ENCODE peak calls at places on chromosome 6, in eight cellular contexts. One of them, this sample, is unnamed.

GRCh38 chr6:110250058-110250457 is 69.8 kb downstream of the CDC40 start:
- DNase-seq in midbrain: no peak
- DNase-seq in effector CD4-positive, alpha-beta T cell: no peak
- DNase-seq in prostate gland: no peak
- DNase-seq in lower lobe of right lung: no peak
- DNase-seq in C1 segment of cervical spinal cord: no peak
- DNase-seq in right cardiac atrium: no peak
- DNase-seq in left kidney: peak; percentile 61
- DNase-seq in this sample: no peak

GRCh38 chr6:138691595-138692057 is 81.9 kb upstream of the CCDC28A start:
- DNase-seq in midbrain: no peak
- DNase-seq in effector CD4-positive, alpha-beta T cell: no peak
- DNase-seq in prostate gland: peak; percentile 32
- DNase-seq in lower lobe of right lung: no peak
- DNase-seq in C1 segment of cervical spinal cord: no peak
- DNase-seq in right cardiac atrium: no peak
- DNase-seq in left kidney: no peak
- DNase-seq in this sample: no peak

GRCh38 chr6:106339334-106340029 is 13.9 kb upstream of the ATG5 start:
- DNase-seq in midbrain: peak; percentile 72
- DNase-seq in effector CD4-positive, alpha-beta T cell: peak; percentile 26
- DNase-seq in prostate gland: peak; percentile 57
- DNase-seq in lower lobe of right lung: no peak
- DNase-seq in C1 segment of cervical spinal cord: no peak
- DNase-seq in right cardiac atrium: no peak
- DNase-seq in left kidney: peak; percentile 81
- DNase-seq in this sample: peak; percentile 87

GRCh38 chr6:14734052-14734415 is 511.8 kb upstream of the JARID2 start:
- DNase-seq in midbrain: no peak
- DNase-seq in effector CD4-positive, alpha-beta T cell: no peak
- DNase-seq in prostate gland: no peak
- DNase-seq in lower lobe of right lung: no peak
- DNase-seq in C1 segment of cervical spinal cord: no peak
- DNase-seq in right cardiac atrium: no peak
- DNase-seq in left kidney: no peak
- DNase-seq in this sample: peak; percentile 91

GRCh38 chr6:10564975-10565374 is 43.8 kb downstream of the GCNT2 start:
- DNase-seq in midbrain: no peak
- DNase-seq in effector CD4-positive, alpha-beta T cell: no peak
- DNase-seq in prostate gland: no peak
- DNase-seq in lower lobe of right lung: no peak
- DNase-seq in C1 segment of cervical spinal cord: no peak
- DNase-seq in right cardiac atrium: no peak
- DNase-seq in left kidney: no peak
- DNase-seq in this sample: no peak

GRCh38 chr6:128570439-128571063 is 50.2 kb upstream of the PTPRK start:
- DNase-seq in midbrain: no peak
- DNase-seq in effector CD4-positive, alpha-beta T cell: no peak
- DNase-seq in prostate gland: peak; percentile 47
- DNase-seq in lower lobe of right lung: no peak
- DNase-seq in C1 segment of cervical spinal cord: no peak
- DNase-seq in right cardiac atrium: no peak
- DNase-seq in left kidney: peak; percentile 28
- DNase-seq in this sample: peak; percentile 57

GRCh38 chr6:119501798-119502483 is 152.4 kb upstream of the MAN1A1 start:
- DNase-seq in midbrain: no peak
- DNase-seq in effector CD4-positive, alpha-beta T cell: no peak
- DNase-seq in prostate gland: no peak
- DNase-seq in lower lobe of right lung: no peak
- DNase-seq in C1 segment of cervical spinal cord: no peak
- DNase-seq in right cardiac atrium: no peak
- DNase-seq in left kidney: no peak
- DNase-seq in this sample: peak; percentile 69

GRCh38 chr6:162147805-162148204 is 579.8 kb downstream of the PRKN start:
- DNase-seq in midbrain: no peak
- DNase-seq in effector CD4-positive, alpha-beta T cell: no peak
- DNase-seq in prostate gland: no peak
- DNase-seq in lower lobe of right lung: no peak
- DNase-seq in C1 segment of cervical spinal cord: no peak
- DNase-seq in right cardiac atrium: no peak
- DNase-seq in left kidney: no peak
- DNase-seq in this sample: no peak

GRCh38 chr6:64815718-64816117 is 891.3 kb downstream of the EYS start:
- DNase-seq in midbrain: no peak
- DNase-seq in effector CD4-positive, alpha-beta T cell: no peak
- DNase-seq in prostate gland: no peak
- DNase-seq in lower lobe of right lung: no peak
- DNase-seq in C1 segment of cervical spinal cord: no peak
- DNase-seq in right cardiac atrium: no peak
- DNase-seq in left kidney: no peak
- DNase-seq in this sample: peak; percentile 72

GRCh38 chr6:166826264-166826663 is 130.1 kb downstream of the RNASET2 start:
- DNase-seq in midbrain: no peak
- DNase-seq in effector CD4-positive, alpha-beta T cell: no peak
- DNase-seq in prostate gland: no peak
- DNase-seq in lower lobe of right lung: no peak
- DNase-seq in C1 segment of cervical spinal cord: no peak
- DNase-seq in right cardiac atrium: no peak
- DNase-seq in left kidney: no peak
- DNase-seq in this sample: no peak

GRCh38 chr6:5403619-5404018 is 142.3 kb downstream of the FARS2 start:
- DNase-seq in midbrain: no peak
- DNase-seq in effector CD4-positive, alpha-beta T cell: no peak
- DNase-seq in prostate gland: no peak
- DNase-seq in lower lobe of right lung: no peak
- DNase-seq in C1 segment of cervical spinal cord: no peak
- DNase-seq in right cardiac atrium: no peak
- DNase-seq in left kidney: no peak
- DNase-seq in this sample: no peak

GRCh38 chr6:90110971-90111370 is 185.7 kb downstream of the BACH2 start:
- DNase-seq in midbrain: no peak
- DNase-seq in effector CD4-positive, alpha-beta T cell: peak; percentile 46
- DNase-seq in prostate gland: no peak
- DNase-seq in lower lobe of right lung: no peak
- DNase-seq in C1 segment of cervical spinal cord: no peak
- DNase-seq in right cardiac atrium: no peak
- DNase-seq in left kidney: no peak
- DNase-seq in this sample: no peak

This sample was measured in OCI-M1.